ENCODE peak calls at places on chromosome 9, in six cellular contexts. Q is NCI-H510A treated with DMSO at 0.1 percent for 48 hours; E is EH; X is effector CD8-positive, alpha-beta T cell; S is germinal center; T is T1000. J is an unnamed sample.

GRCh38 chr9:88478236-88478635 is 56.7 kb upstream of the NXNL2 start:
- DNase-seq in T (no peak), X (no peak), Q (no peak), S (no peak), E (peak), J (no peak)

GRCh38 chr9:73216016-73216415 is 64.4 kb downstream of the ANXA1 start:
- DNase-seq in Q (no peak), S (no peak), T (no peak), X (no peak), E (no peak), J (no peak)

GRCh38 chr9:14661421-14662059 is 31.7 kb downstream of the ZDHHC21 start:
- DNase-seq in X (no peak), T (no peak), S (peak), Q (peak), E (peak), J (peak)

GRCh38 chr9:105219291-105219805 is 25.1 kb upstream of the SLC44A1 start:
- DNase-seq in Q (no peak), E (peak), T (no peak), X (no peak), S (no peak), J (no peak)

GRCh38 chr9:124001445-124001799 is 10.1 kb upstream of the LHX2 start:
- DNase-seq in X (no peak), Q (no peak), S (no peak), T (no peak), E (no peak), J (no peak)

GRCh38 chr9:11735391-11735790 is 957.8 kb upstream of the TYRP1 start:
- DNase-seq in E (no peak), Q (no peak), X (no peak), S (no peak), T (no peak), J (no peak)

GRCh38 chr9:37239224-37239859 is 119.0 kb downstream of the ZCCHC7 start:
- DNase-seq in Q (peak), X (no peak), T (no peak), S (no peak), E (peak), J (no peak)

GRCh38 chr9:94693485-94694191 is 32.9 kb upstream of the AOPEP start:
- DNase-seq in T (no peak), S (no peak), Q (no peak), X (no peak), E (no peak), J (no peak)

GRCh38 chr9:121239071-121239470 is 28.9 kb upstream of the GSN start:
- DNase-seq in X (no peak), S (no peak), E (peak), T (no peak), Q (no peak), J (no peak)

GRCh38 chr9:26524225-26524624 is 368.4 kb downstream of the CAAP1 start:
- DNase-seq in E (no peak), T (no peak), X (no peak), S (no peak), Q (no peak), J (no peak)

GRCh38 chr9:94083384-94083783 is 880 bp upstream of the PTPDC1 start:
- DNase-seq in S (no peak), X (no peak), T (no peak), E (no peak), Q (no peak), J (no peak)

GRCh38 chr9:111008148-111009075 is 29.9 kb downstream of the LPAR1 start:
- DNase-seq in Q (no peak), X (no peak), T (no peak), S (no peak), E (peak), J (no peak)

GRCh38 chr9:91192379-91192775 is 169.3 kb downstream of the AUH start:
- DNase-seq in X (no peak), S (no peak), E (peak), Q (peak), T (no peak), J (no peak)